ENCODE peak calls at places on chromosomes 6 and 20, in eight cellular contexts. D is IMR-90, Z is epithelial cell of esophagus, I is cardiac fibroblast, U is WTC11, A is coronary artery, E is body of pancreas, R is GM13977. P is an unnamed sample.

GRCh38 chr6:168837231-168837903 is 396.4 kb downstream of the SMOC2 start:
- DNase-seq in U (no peak), R (no peak), D (no peak), I (no peak), E (no peak), Z (no peak), A (no peak), P (no peak)

GRCh38 chr20:63461364-63461763 is 11.1 kb downstream of the KCNQ2 start:
- DNase-seq in R (no peak), U (peak), E (no peak), D (no peak), A (no peak), I (no peak), Z (no peak), P (peak)

GRCh38 chr6:126033696-126034095 is 47.4 kb downstream of the TRMT11 start:
- DNase-seq in I (peak), U (no peak), E (peak), R (peak), Z (peak), D (peak), A (no peak), P (peak)

GRCh38 chr20:52204136-52204535 is 12.6 kb upstream of the ZFP64 start:
- DNase-seq in E (no peak), R (no peak), I (no peak), Z (no peak), U (no peak), A (no peak), D (no peak), P (no peak)

GRCh38 chr20:49230021-49230420 is 10.8 kb downstream of the DDX27 start:
- DNase-seq in Z (no peak), U (no peak), A (no peak), E (no peak), I (no peak), D (no peak), R (no peak), P (no peak)

GRCh38 chr6:138403801-138404665 is at the start of gene HEBP2:
- DNase-seq in D (peak), Z (peak), A (peak), E (peak), U (peak), R (peak), I (peak), P (peak)

GRCh38 chr20:62818592-62819493 is 2.0 kb downstream of the COL9A3 start:
- DNase-seq in D (peak), U (no peak), R (no peak), I (peak), E (peak), A (no peak), Z (peak), P (peak)

GRCh38 chr20:48839083-48839482 is 11.3 kb upstream of the PREX1 start:
- DNase-seq in R (no peak), I (no peak), E (no peak), U (no peak), A (no peak), D (no peak), Z (no peak), P (no peak)

GRCh38 chr20:2042400-2042799 is 48.5 kb upstream of the PDYN start:
- DNase-seq in R (no peak), E (no peak), Z (peak), A (no peak), D (peak), U (no peak), I (peak), P (no peak)

GRCh38 chr6:11769816-11770545 is 8.6 kb downstream of the ADTRP start:
- DNase-seq in E (no peak), A (peak), Z (peak), U (peak), D (no peak), I (no peak), R (no peak), P (no peak)

DNA sequence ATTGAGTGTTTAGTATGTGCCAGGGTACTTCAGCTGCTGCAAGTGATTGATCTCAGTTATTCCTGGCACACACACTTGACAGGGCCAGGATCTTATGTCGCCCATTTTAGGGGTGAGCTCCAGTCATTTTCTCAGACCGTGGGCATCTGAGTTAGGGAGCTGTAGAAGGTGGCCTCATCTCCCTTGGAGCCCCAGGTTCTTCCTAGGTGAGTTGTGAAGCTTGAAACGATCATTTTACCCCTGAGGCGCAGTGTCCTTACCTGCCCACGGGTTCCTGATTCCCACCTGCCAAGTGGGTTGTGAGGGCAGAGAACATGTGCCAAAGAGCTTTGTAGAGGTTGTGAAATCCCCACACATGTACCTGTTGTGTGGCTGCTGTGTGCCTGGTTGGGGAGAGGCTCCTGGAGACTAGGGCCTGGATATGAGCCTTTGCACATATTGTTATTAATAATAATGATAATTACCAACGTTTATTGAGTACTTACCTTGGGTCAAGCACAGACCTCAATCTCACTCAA is 465 bp upstream of the KCNS1 start:
- DNase-seq in A (no peak), E (no peak), U (no peak), R (no peak), D (no peak), I (no peak), Z (peak), P (no peak)
- TF ChIP-seq CTCF in A (no peak), E (no peak), U (no peak), R (no peak), D (no peak), I (no peak), Z (no peak), P (no peak)

GRCh38 chr20:35773154-35773751 is 1.4 kb downstream of the PHF20 start:
- DNase-seq in Z (peak), U (no peak), A (no peak), E (peak), D (peak), R (peak), I (peak), P (no peak)
- TF ChIP-seq CTCF in Z (no peak), U (no peak), A (no peak), E (no peak), D (no peak), R (no peak), I (no peak), P (no peak)

DNA sequence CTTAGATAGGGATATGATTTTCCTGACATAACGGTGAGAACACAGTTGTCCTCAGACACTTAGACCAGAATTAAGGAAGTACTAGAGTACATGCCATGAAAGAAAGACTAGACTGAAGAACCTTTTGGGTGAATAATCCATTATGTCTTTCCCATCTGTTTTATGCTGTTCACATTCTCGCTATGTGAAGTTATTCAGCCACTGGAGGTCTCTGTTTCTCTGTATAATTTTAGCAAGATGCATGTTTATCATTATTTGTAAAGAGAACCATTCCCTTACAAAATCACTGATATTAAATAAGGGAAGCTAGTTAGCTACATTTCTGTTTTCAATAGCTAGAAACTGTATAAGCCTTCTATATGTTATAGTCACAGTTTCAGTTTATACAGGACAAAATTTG is 391.9 kb downstream of the CD109 start:
- DNase-seq in R (no peak), Z (peak), A (no peak), E (no peak), U (no peak), D (peak), I (peak), P (no peak)
- TF ChIP-seq CTCF in R (no peak), Z (no peak), A (no peak), E (no peak), U (no peak), D (peak), I (no peak), P (no peak)

DNA sequence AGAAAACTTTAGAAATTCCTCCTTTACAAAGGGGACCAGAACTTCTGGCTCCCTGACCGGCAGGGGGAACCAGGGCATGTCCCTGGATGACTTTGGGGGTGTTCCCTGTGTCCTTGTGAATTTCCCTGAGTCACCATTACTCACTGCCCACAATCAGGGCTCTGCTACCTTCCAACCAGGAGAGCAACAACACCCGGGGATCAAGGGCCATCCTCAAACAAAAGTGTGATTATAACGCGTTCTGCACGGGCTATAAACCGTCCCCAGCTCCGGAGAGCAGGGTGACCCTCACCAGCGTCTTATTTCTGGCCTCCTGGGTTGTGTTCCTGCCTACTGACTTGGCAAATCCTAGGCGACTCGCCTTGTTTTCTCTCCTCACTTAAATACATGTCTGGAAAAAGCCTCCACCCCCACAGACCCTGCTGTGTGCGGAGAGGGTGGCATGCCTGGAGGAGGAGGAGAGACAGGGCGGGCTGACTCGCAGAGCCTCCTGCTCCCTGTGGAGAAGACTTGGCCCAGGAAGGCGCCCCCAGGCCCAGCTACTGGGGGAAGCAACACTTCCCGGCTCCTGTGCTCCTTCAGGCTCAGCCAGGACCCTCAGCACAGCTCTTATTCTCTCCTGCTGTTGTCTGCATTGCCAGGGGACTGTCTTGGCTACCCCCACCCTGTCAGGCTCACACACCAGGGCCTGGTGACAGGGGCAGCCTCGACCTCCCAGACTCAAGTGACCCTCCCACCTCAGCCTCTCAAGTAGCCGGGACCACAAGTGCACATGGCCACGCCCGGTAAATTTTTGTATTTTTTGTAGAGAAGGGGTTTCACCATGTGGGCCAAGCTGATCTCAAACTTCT is 54.1 kb downstream of the FGD2 start:
- DNase-seq in A (no peak), E (peak), Z (peak), U (peak), I (peak), R (no peak), D (peak), P (peak)
- TF ChIP-seq CTCF in A (peak), E (no peak), Z (peak), U (peak), I (peak), R (peak), D (peak), P (peak)

DNA sequence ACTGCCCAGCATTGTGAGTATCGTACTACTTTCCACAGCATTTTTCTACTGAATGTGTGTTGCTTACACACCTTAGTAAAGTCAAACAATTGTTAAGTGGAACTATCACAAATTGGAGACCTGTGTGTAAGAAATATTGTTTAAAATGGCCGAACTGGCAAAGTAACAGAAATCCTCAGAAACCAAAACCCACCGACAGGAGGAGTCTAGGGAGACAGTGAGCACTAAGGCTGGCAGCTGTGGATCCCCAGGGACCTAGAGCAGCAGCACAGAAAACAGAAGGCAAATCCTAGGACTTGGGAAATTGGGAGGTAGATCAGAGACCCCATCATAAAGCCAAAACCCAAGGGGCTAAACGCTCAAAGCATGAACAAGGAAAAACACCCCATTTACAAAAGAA is 69.9 kb downstream of the SESN1 start:
- DNase-seq in D (peak), Z (no peak), A (no peak), E (no peak), I (peak), R (no peak), U (peak), P (peak)
- TF ChIP-seq CTCF in D (no peak), Z (no peak), A (no peak), E (no peak), I (peak), R (no peak), U (no peak), P (peak)

DNA sequence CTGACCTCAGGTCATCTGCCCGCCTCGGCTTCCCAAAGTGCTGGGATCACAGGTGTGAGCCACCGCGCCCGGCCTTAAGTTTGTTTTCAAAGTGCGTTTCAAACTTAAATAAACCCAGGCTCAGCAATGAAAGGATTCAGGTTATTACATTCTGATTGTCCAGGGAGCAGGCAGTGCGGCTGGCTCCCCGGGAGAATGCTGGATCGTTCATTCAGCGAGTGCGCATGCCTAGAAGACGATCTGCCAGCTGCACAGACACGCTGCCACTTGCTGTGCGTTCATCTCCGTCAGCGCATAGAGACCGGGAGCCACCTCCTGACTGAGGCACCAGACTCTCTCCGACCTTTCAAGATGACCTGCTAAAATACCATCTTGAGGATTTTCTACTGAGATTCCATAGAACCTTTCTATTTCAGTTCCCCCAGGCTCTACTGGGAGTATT is 163.9 kb upstream of the ZNF217 start:
- DNase-seq in I (no peak), Z (peak), U (no peak), E (no peak), A (no peak), R (no peak), D (no peak), P (no peak)
- TF ChIP-seq CTCF in I (no peak), Z (no peak), U (no peak), E (no peak), A (no peak), R (no peak), D (no peak), P (no peak)

GRCh38 chr20:41242807-41243206 is 74.7 kb downstream of the ZHX3 start:
- DNase-seq in Z (no peak), U (no peak), D (no peak), A (no peak), E (no peak), I (no peak), R (no peak), P (no peak)

GRCh38 chr20:41242352-41242751 is 75.2 kb downstream of the ZHX3 start:
- DNase-seq in D (no peak), R (no peak), A (no peak), E (no peak), U (no peak), Z (no peak), I (no peak), P (no peak)

GRCh38 chr20:41248371-41249024 is 69.0 kb downstream of the ZHX3 start:
- DNase-seq in A (no peak), Z (no peak), D (no peak), I (peak), E (peak), R (no peak), U (no peak), P (no peak)

GRCh38 chr20:41247523-41248370 is 69.8 kb downstream of the ZHX3 start:
- DNase-seq in Z (no peak), D (no peak), I (no peak), E (no peak), U (no peak), R (no peak), A (no peak), P (no peak)

DNA sequence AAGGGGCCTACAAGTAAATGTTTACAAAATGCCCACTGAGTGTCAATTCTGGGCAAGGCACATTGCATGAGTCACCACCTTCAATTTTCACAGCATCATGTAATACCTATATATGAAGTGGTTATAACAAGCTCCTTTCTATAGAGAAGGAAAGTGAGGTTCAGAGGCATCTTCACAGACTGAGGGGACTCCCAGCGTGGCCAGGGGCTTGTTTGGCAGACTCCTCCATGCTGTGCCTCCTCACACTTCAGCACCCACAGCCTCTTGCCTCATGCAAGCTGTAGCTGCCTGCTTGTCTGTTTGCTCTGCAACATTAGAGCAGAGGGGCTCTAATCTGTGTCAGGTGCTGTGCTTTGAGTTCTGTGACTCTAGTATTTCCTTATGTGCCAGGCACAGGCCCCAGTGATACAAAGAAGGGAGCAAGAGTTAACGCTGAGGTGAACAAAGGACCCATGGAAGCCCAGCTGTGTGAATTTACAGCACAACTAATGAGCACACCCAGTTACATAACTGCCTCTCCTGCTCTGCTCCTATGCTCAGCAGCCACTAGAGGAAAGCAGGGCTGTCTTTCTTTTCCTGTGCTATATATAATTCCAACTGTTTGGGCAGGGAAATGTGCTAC is 72.3 kb downstream of the ZHX3 start:
- DNase-seq in R (no peak), U (peak), E (no peak), I (peak), D (peak), Z (peak), A (no peak), P (no peak)
- TF ChIP-seq CTCF in R (no peak), U (no peak), E (no peak), I (peak), D (no peak), Z (peak), A (no peak), P (no peak)

GRCh38 chr6:96542702-96543101 is 20.2 kb upstream of the FHL5 start:
- DNase-seq in E (no peak), I (peak), R (no peak), U (no peak), A (no peak), D (no peak), Z (peak), P (no peak)
- TF ChIP-seq CTCF in E (no peak), I (peak), R (peak), U (no peak), A (peak), D (peak), Z (peak), P (peak)

GRCh38 chr6:163438940-163439335 is 24.4 kb downstream of the QKI start:
- DNase-seq in I (no peak), Z (no peak), R (no peak), D (no peak), A (no peak), E (peak), U (no peak), P (no peak)
- TF ChIP-seq CTCF in I (no peak), Z (no peak), R (no peak), D (no peak), A (no peak), E (no peak), U (no peak), P (no peak)